ENCODE peak calls at places on chromosome 4, in four cellular contexts. M, T, K and B are unnamed samples.

GRCh38 chr4:55475394-55476243 is 71.1 kb downstream of the CLOCK start:
- DNase-seq in M (peak; percentile 84), T (no peak), K (peak; percentile 45), B (peak; percentile 74)

GRCh38 chr4:173821851-173822250 is 291.8 kb upstream of the HAND2 start:
- DNase-seq in T (no peak), M (no peak), K (no peak), B (no peak)

GRCh38 chr4:79682801-79683217 is 274.8 kb upstream of the GK2 start:
- DNase-seq in T (no peak), K (no peak), M (peak; percentile 14), B (no peak)

GRCh38 chr4:168028970-168029610 is 63.2 kb upstream of the ANXA10 start:
- DNase-seq in T (no peak), K (no peak), M (no peak), B (no peak)

GRCh38 chr4:182369211-182369610 is 126.0 kb downstream of the TENM3 start:
- DNase-seq in K (no peak), M (peak; percentile 68), T (no peak), B (peak; percentile 60)

GRCh38 chr4:150010525-150011126 is 67.6 kb upstream of the DCLK2 start:
- DNase-seq in K (peak; percentile 68), M (peak; percentile 58), T (peak; percentile 30), B (peak; percentile 80)

GRCh38 chr4:64144994-64145393 is 264.3 kb downstream of the TECRL start:
- DNase-seq in T (no peak), K (no peak), M (no peak), B (no peak)

GRCh38 chr4:101155368-101155767 is 192.0 kb downstream of the PPP3CA start:
- DNase-seq in M (peak; percentile 63), T (no peak), K (peak; percentile 52), B (no peak)

GRCh38 chr4:183746305-183747229 is 87.5 kb downstream of the TRAPPC11 start:
- DNase-seq in T (no peak), K (no peak), M (no peak), B (no peak)

GRCh38 chr4:152773953-152774352 is 5.6 kb downstream of the TIGD4 start:
- DNase-seq in M (no peak), K (no peak), T (no peak), B (no peak)

GRCh38 chr4:978957-979701 is 5.8 kb upstream of the DGKQ start:
- DNase-seq in T (no peak), K (peak; percentile 74), M (peak; percentile 3), B (peak; percentile 74)
- H3K27ac ChIP-seq in T (no peak overlapping the region), K (no peak overlapping the region), M (no peak overlapping the region), B (no peak overlapping the region)

GRCh38 chr4:17478073-17478472 is 33.8 kb downstream of the QDPR start:
- DNase-seq in M (no peak), T (no peak), K (no peak), B (no peak)

GRCh38 chr4:17482716-17483115 is 29.2 kb downstream of the QDPR start:
- DNase-seq in K (no peak), M (no peak), T (no peak), B (no peak)

GRCh38 chr4:17475481-17475880 is 36.4 kb downstream of the QDPR start:
- DNase-seq in T (no peak), M (peak; percentile 9), K (no peak), B (no peak)

GRCh38 chr4:17476811-17477210 is 35.1 kb downstream of the QDPR start:
- DNase-seq in M (no peak), T (no peak), K (no peak), B (no peak)

GRCh38 chr4:17480530-17480929 is 31.4 kb downstream of the QDPR start:
- DNase-seq in T (no peak), M (no peak), K (no peak), B (no peak)
- H3K4me1 ChIP-seq in T (no peaks in the 10 kb centered on the region), M (no peaks in the 10 kb centered on the region), K (no peaks in the 10 kb centered on the region), B (no peaks in the 10 kb centered on the region)

GRCh38 chr4:3671571-3672464 is 94.4 kb upstream of the ADRA2C start:
- DNase-seq in M (no peak), T (no peak), K (peak; percentile 15), B (no peak)
- H3K27ac ChIP-seq in M (no peak overlapping the region), T (no peak overlapping the region), K (no peak overlapping the region), B (no peak overlapping the region)

GRCh38 chr4:7044415-7044930 is 1.3 kb downstream of the TADA2B start:
- DNase-seq in K (peak; percentile 19), T (no peak), M (no peak), B (peak; percentile 18)
- H3K4me1 ChIP-seq in K (peaks cover 39% of the 10 kb centered on the region), T (peaks cover 29% of the 10 kb centered on the region), M (peaks cover 21% of the 10 kb centered on the region), B (peaks cover 10% of the 10 kb centered on the region)

GRCh38 chr4:40524642-40525041 is 105.0 kb downstream of the RBM47 start:
- DNase-seq in M (peak; percentile 44), K (no peak), T (peak; percentile 47), B (no peak)

GRCh38 chr4:40530961-40531635 is 98.6 kb downstream of the RBM47 start:
- DNase-seq in M (no peak), K (no peak), T (no peak), B (no peak)

GRCh38 chr4:40525811-40526598 is 103.7 kb downstream of the RBM47 start:
- DNase-seq in K (peak; percentile 90), T (peak; percentile 50), M (peak; percentile 91), B (peak; percentile 93)

GRCh38 chr4:40523581-40523980 is 106.1 kb downstream of the RBM47 start:
- DNase-seq in K (no peak), M (no peak), T (no peak), B (no peak)

DNA sequence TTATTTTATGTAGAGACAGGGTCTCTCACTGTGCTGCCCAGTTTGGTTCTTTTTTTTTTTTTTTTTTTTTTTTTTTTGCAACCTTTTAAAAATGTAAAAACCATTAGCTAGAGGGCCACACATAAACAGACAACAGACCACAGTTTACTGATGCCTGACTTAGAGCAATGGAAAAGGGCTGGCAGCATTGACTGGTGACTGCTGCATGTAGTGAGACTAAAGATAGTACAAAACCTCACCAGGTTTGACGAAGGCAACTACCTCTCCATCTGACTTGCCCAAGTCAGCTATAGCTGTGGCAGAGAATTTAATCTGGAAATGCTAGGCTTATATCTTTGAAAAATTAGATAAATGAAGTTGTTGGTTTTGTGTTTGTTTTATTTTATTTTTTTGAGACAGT is 102.9 kb downstream of the RBM47 start:
- DNase-seq in T (no peak), M (no peak), K (peak; percentile 47), B (no peak)
- H3K27ac ChIP-seq in T (no peak overlapping the region), M (no peak overlapping the region), K (no peak overlapping the region), B (no peak overlapping the region)